ENCODE peak calls at places on chromosomes 3 and 15, in eight cellular contexts. One of them, this sample, is unnamed.

GRCh38 chr3:12536423-12536822 is 8.9 kb downstream of the MKRN2OS start:
- DNase-seq in GF-D8: no peak
- DNase-seq in natural killer cell: no peak
- DNase-seq in RWPE1: no peak
- DNase-seq in GM06990: no peak
- DNase-seq in stimulated activated CD8-positive, alpha-beta memory T cell treated with anti-CD3 and anti-CD28 coated beads, Interleukin-15, amount 100 ng/mL, for 24 hours: no peak
- DNase-seq in HEK293T: no peak
- DNase-seq in LoVo: no peak
- DNase-seq in this sample: no peak

GRCh38 chr15:95604634-95605036 is 725.9 kb upstream of the NR2F2 start:
- DNase-seq in GF-D8: no peak
- DNase-seq in natural killer cell: no peak
- DNase-seq in RWPE1: peak; percentile 4
- DNase-seq in GM06990: no peak
- DNase-seq in stimulated activated CD8-positive, alpha-beta memory T cell treated with anti-CD3 and anti-CD28 coated beads, Interleukin-15, amount 100 ng/mL, for 24 hours: no peak
- DNase-seq in HEK293T: no peak
- DNase-seq in LoVo: no peak
- DNase-seq in this sample: no peak

GRCh38 chr3:197407053-197407452 is 108.6 kb upstream of the DLG1 start:
- DNase-seq in GF-D8: no peak
- DNase-seq in natural killer cell: no peak
- DNase-seq in RWPE1: no peak
- DNase-seq in GM06990: no peak
- DNase-seq in stimulated activated CD8-positive, alpha-beta memory T cell treated with anti-CD3 and anti-CD28 coated beads, Interleukin-15, amount 100 ng/mL, for 24 hours: no peak
- DNase-seq in HEK293T: no peak
- DNase-seq in LoVo: no peak
- DNase-seq in this sample: no peak

GRCh38 chr3:12990781-12991480 is 82.3 kb downstream of the IQSEC1 start:
- DNase-seq in GF-D8: no peak
- DNase-seq in natural killer cell: no peak
- DNase-seq in RWPE1: no peak
- DNase-seq in GM06990: no peak
- DNase-seq in stimulated activated CD8-positive, alpha-beta memory T cell treated with anti-CD3 and anti-CD28 coated beads, Interleukin-15, amount 100 ng/mL, for 24 hours: no peak
- DNase-seq in HEK293T: no peak
- DNase-seq in LoVo: no peak
- DNase-seq in this sample: no peak

GRCh38 chr15:99409097-99409473 is 156.7 kb upstream of the MEF2A start:
- DNase-seq in GF-D8: peak; percentile 14
- DNase-seq in natural killer cell: no peak
- DNase-seq in RWPE1: peak; percentile 82
- DNase-seq in GM06990: no peak
- DNase-seq in stimulated activated CD8-positive, alpha-beta memory T cell treated with anti-CD3 and anti-CD28 coated beads, Interleukin-15, amount 100 ng/mL, for 24 hours: no peak
- DNase-seq in HEK293T: no peak
- DNase-seq in LoVo: peak; percentile 12
- DNase-seq in this sample: peak; percentile 76

GRCh38 chr3:155153242-155154186 is 73.4 kb downstream of the MME start:
- DNase-seq in GF-D8: no peak
- DNase-seq in natural killer cell: no peak
- DNase-seq in RWPE1: no peak
- DNase-seq in GM06990: no peak
- DNase-seq in stimulated activated CD8-positive, alpha-beta memory T cell treated with anti-CD3 and anti-CD28 coated beads, Interleukin-15, amount 100 ng/mL, for 24 hours: no peak
- DNase-seq in HEK293T: no peak
- DNase-seq in LoVo: no peak
- DNase-seq in this sample: no peak

GRCh38 chr3:12170207-12170606 is 11.5 kb upstream of the TIMP4 start:
- DNase-seq in GF-D8: peak; percentile 7
- DNase-seq in natural killer cell: no peak
- DNase-seq in RWPE1: no peak
- DNase-seq in GM06990: no peak
- DNase-seq in stimulated activated CD8-positive, alpha-beta memory T cell treated with anti-CD3 and anti-CD28 coated beads, Interleukin-15, amount 100 ng/mL, for 24 hours: no peak
- DNase-seq in HEK293T: no peak
- DNase-seq in LoVo: no peak
- DNase-seq in this sample: no peak

GRCh38 chr3:85576091-85576690 is 617.4 kb downstream of the CADM2 start:
- DNase-seq in GF-D8: peak; percentile 10
- DNase-seq in natural killer cell: no peak
- DNase-seq in RWPE1: peak; percentile 32
- DNase-seq in GM06990: no peak
- DNase-seq in stimulated activated CD8-positive, alpha-beta memory T cell treated with anti-CD3 and anti-CD28 coated beads, Interleukin-15, amount 100 ng/mL, for 24 hours: no peak
- DNase-seq in HEK293T: peak; percentile 49
- DNase-seq in LoVo: peak; percentile 66
- DNase-seq in this sample: peak; percentile 86

GRCh38 chr3:136189043-136189442 is 7.1 kb downstream of the MSL2 start:
- DNase-seq in GF-D8: no peak
- DNase-seq in natural killer cell: no peak
- DNase-seq in RWPE1: no peak
- DNase-seq in GM06990: no peak
- DNase-seq in stimulated activated CD8-positive, alpha-beta memory T cell treated with anti-CD3 and anti-CD28 coated beads, Interleukin-15, amount 100 ng/mL, for 24 hours: no peak
- DNase-seq in HEK293T: no peak
- DNase-seq in LoVo: no peak
- DNase-seq in this sample: no peak

GRCh38 chr3:180543877-180544276 is 58.1 kb upstream of the TTC14 start:
- DNase-seq in GF-D8: no peak
- DNase-seq in natural killer cell: no peak
- DNase-seq in RWPE1: no peak
- DNase-seq in GM06990: no peak
- DNase-seq in stimulated activated CD8-positive, alpha-beta memory T cell treated with anti-CD3 and anti-CD28 coated beads, Interleukin-15, amount 100 ng/mL, for 24 hours: no peak
- DNase-seq in HEK293T: no peak
- DNase-seq in LoVo: no peak
- DNase-seq in this sample: no peak

GRCh38 chr15:34616613-34617012 is 33.2 kb upstream of the GOLGA8B start:
- DNase-seq in GF-D8: no peak
- DNase-seq in natural killer cell: no peak
- DNase-seq in RWPE1: peak; percentile 36
- DNase-seq in GM06990: no peak
- DNase-seq in stimulated activated CD8-positive, alpha-beta memory T cell treated with anti-CD3 and anti-CD28 coated beads, Interleukin-15, amount 100 ng/mL, for 24 hours: no peak
- DNase-seq in HEK293T: peak; percentile 15
- DNase-seq in LoVo: no peak
- DNase-seq in this sample: no peak

GRCh38 chr3:135169651-135170050 is 374.6 kb downstream of the EPHB1 start:
- DNase-seq in GF-D8: no peak
- DNase-seq in natural killer cell: no peak
- DNase-seq in RWPE1: no peak
- DNase-seq in GM06990: no peak
- DNase-seq in stimulated activated CD8-positive, alpha-beta memory T cell treated with anti-CD3 and anti-CD28 coated beads, Interleukin-15, amount 100 ng/mL, for 24 hours: no peak
- DNase-seq in HEK293T: no peak
- DNase-seq in LoVo: no peak
- DNase-seq in this sample: peak; percentile 50

GRCh38 chr15:98035134-98035533 is 74.6 kb downstream of the ARRDC4 start:
- DNase-seq in GF-D8: no peak
- DNase-seq in natural killer cell: no peak
- DNase-seq in RWPE1: no peak
- DNase-seq in GM06990: no peak
- DNase-seq in stimulated activated CD8-positive, alpha-beta memory T cell treated with anti-CD3 and anti-CD28 coated beads, Interleukin-15, amount 100 ng/mL, for 24 hours: no peak
- DNase-seq in HEK293T: no peak
- DNase-seq in LoVo: no peak
- DNase-seq in this sample: no peak

GRCh38 chr3:127822836-127823589 is 698 bp upstream of the MGLL start:
- DNase-seq in GF-D8: no peak
- DNase-seq in natural killer cell: no peak
- DNase-seq in RWPE1: no peak
- DNase-seq in GM06990: peak; percentile 85
- DNase-seq in stimulated activated CD8-positive, alpha-beta memory T cell treated with anti-CD3 and anti-CD28 coated beads, Interleukin-15, amount 100 ng/mL, for 24 hours: no peak
- DNase-seq in HEK293T: peak; percentile 45
- DNase-seq in LoVo: no peak
- DNase-seq in this sample: peak; percentile 39

GRCh38 chr15:22810033-22810734 is 23.7 kb downstream of the NIPA1 start:
- DNase-seq in GF-D8: no peak
- DNase-seq in natural killer cell: no peak
- DNase-seq in RWPE1: no peak
- DNase-seq in GM06990: no peak
- DNase-seq in stimulated activated CD8-positive, alpha-beta memory T cell treated with anti-CD3 and anti-CD28 coated beads, Interleukin-15, amount 100 ng/mL, for 24 hours: no peak
- DNase-seq in HEK293T: no peak
- DNase-seq in LoVo: no peak
- DNase-seq in this sample: no peak

GRCh38 chr3:188792788-188793187 is 379.0 kb upstream of the TPRG1 start:
- DNase-seq in GF-D8: no peak
- DNase-seq in natural killer cell: no peak
- DNase-seq in RWPE1: no peak
- DNase-seq in GM06990: no peak
- DNase-seq in stimulated activated CD8-positive, alpha-beta memory T cell treated with anti-CD3 and anti-CD28 coated beads, Interleukin-15, amount 100 ng/mL, for 24 hours: no peak
- DNase-seq in HEK293T: peak; percentile 15
- DNase-seq in LoVo: no peak
- DNase-seq in this sample: peak; percentile 69

GRCh38 chr3:108588616-108589015 is 622 bp downstream of the CIP2A start:
- DNase-seq in GF-D8: peak; percentile 23
- DNase-seq in natural killer cell: no peak
- DNase-seq in RWPE1: no peak
- DNase-seq in GM06990: no peak
- DNase-seq in stimulated activated CD8-positive, alpha-beta memory T cell treated with anti-CD3 and anti-CD28 coated beads, Interleukin-15, amount 100 ng/mL, for 24 hours: no peak
- DNase-seq in HEK293T: no peak
- DNase-seq in LoVo: no peak
- DNase-seq in this sample: no peak

GRCh38 chr15:69893863-69894262 is 203.9 kb downstream of the TLE3 start:
- DNase-seq in GF-D8: no peak
- DNase-seq in natural killer cell: no peak
- DNase-seq in RWPE1: no peak
- DNase-seq in GM06990: no peak
- DNase-seq in stimulated activated CD8-positive, alpha-beta memory T cell treated with anti-CD3 and anti-CD28 coated beads, Interleukin-15, amount 100 ng/mL, for 24 hours: no peak
- DNase-seq in HEK293T: peak; percentile 27
- DNase-seq in LoVo: no peak
- DNase-seq in this sample: peak; percentile 74

GRCh38 chr15:93179072-93179471 is 90.1 kb upstream of the RGMA start:
- DNase-seq in GF-D8: no peak
- DNase-seq in natural killer cell: no peak
- DNase-seq in RWPE1: no peak
- DNase-seq in GM06990: no peak
- DNase-seq in stimulated activated CD8-positive, alpha-beta memory T cell treated with anti-CD3 and anti-CD28 coated beads, Interleukin-15, amount 100 ng/mL, for 24 hours: no peak
- DNase-seq in HEK293T: no peak
- DNase-seq in LoVo: peak; percentile 60
- DNase-seq in this sample: no peak

GRCh38 chr3:50120364-50121095 is 31.8 kb downstream of the RBM5 start:
- DNase-seq in GF-D8: no peak
- DNase-seq in natural killer cell: no peak
- DNase-seq in RWPE1: no peak
- DNase-seq in GM06990: no peak
- DNase-seq in stimulated activated CD8-positive, alpha-beta memory T cell treated with anti-CD3 and anti-CD28 coated beads, Interleukin-15, amount 100 ng/mL, for 24 hours: no peak
- DNase-seq in HEK293T: no peak
- DNase-seq in LoVo: no peak
- DNase-seq in this sample: no peak

GRCh38 chr15:85955501-85956391 is 123.9 kb upstream of the AGBL1 start:
- DNase-seq in GF-D8: no peak
- DNase-seq in natural killer cell: no peak
- DNase-seq in RWPE1: no peak
- DNase-seq in GM06990: peak; percentile 52
- DNase-seq in stimulated activated CD8-positive, alpha-beta memory T cell treated with anti-CD3 and anti-CD28 coated beads, Interleukin-15, amount 100 ng/mL, for 24 hours: no peak
- DNase-seq in HEK293T: no peak
- DNase-seq in LoVo: peak; percentile 20
- DNase-seq in this sample: no peak

GRCh38 chr3:58210761-58211477 is at the start of gene DNASE1L3:
- DNase-seq in GF-D8: no peak
- DNase-seq in natural killer cell: no peak
- DNase-seq in RWPE1: no peak
- DNase-seq in GM06990: no peak
- DNase-seq in stimulated activated CD8-positive, alpha-beta memory T cell treated with anti-CD3 and anti-CD28 coated beads, Interleukin-15, amount 100 ng/mL, for 24 hours: no peak
- DNase-seq in HEK293T: no peak
- DNase-seq in LoVo: no peak
- DNase-seq in this sample: no peak

GRCh38 chr3:5423523-5423922 is 236.0 kb downstream of the EDEM1 start:
- DNase-seq in GF-D8: no peak
- DNase-seq in natural killer cell: no peak
- DNase-seq in RWPE1: no peak
- DNase-seq in GM06990: no peak
- DNase-seq in stimulated activated CD8-positive, alpha-beta memory T cell treated with anti-CD3 and anti-CD28 coated beads, Interleukin-15, amount 100 ng/mL, for 24 hours: no peak
- DNase-seq in HEK293T: no peak
- DNase-seq in LoVo: no peak
- DNase-seq in this sample: no peak

GRCh38 chr3:123072564-123072963 is 5.7 kb downstream of the PDIA5 start:
- DNase-seq in GF-D8: no peak
- DNase-seq in natural killer cell: no peak
- DNase-seq in RWPE1: no peak
- DNase-seq in GM06990: no peak
- DNase-seq in stimulated activated CD8-positive, alpha-beta memory T cell treated with anti-CD3 and anti-CD28 coated beads, Interleukin-15, amount 100 ng/mL, for 24 hours: no peak
- DNase-seq in HEK293T: no peak
- DNase-seq in LoVo: no peak
- DNase-seq in this sample: no peak

GRCh38 chr15:28984421-28985375 is 98.9 kb downstream of the APBA2 start:
- DNase-seq in GF-D8: no peak
- DNase-seq in natural killer cell: no peak
- DNase-seq in RWPE1: no peak
- DNase-seq in GM06990: no peak
- DNase-seq in stimulated activated CD8-positive, alpha-beta memory T cell treated with anti-CD3 and anti-CD28 coated beads, Interleukin-15, amount 100 ng/mL, for 24 hours: no peak
- DNase-seq in HEK293T: no peak
- DNase-seq in LoVo: no peak
- DNase-seq in this sample: peak; percentile 86

GRCh38 chr15:42986693-42987342 is 66.2 kb upstream of the TTBK2 start:
- DNase-seq in GF-D8: no peak
- DNase-seq in natural killer cell: no peak
- DNase-seq in RWPE1: no peak
- DNase-seq in GM06990: no peak
- DNase-seq in stimulated activated CD8-positive, alpha-beta memory T cell treated with anti-CD3 and anti-CD28 coated beads, Interleukin-15, amount 100 ng/mL, for 24 hours: no peak
- DNase-seq in HEK293T: no peak
- DNase-seq in LoVo: no peak
- DNase-seq in this sample: no peak

GRCh38 chr3:64072111-64072510 is 48.8 kb upstream of the PSMD6 start:
- DNase-seq in GF-D8: no peak
- DNase-seq in natural killer cell: no peak
- DNase-seq in RWPE1: no peak
- DNase-seq in GM06990: no peak
- DNase-seq in stimulated activated CD8-positive, alpha-beta memory T cell treated with anti-CD3 and anti-CD28 coated beads, Interleukin-15, amount 100 ng/mL, for 24 hours: no peak
- DNase-seq in HEK293T: no peak
- DNase-seq in LoVo: no peak
- DNase-seq in this sample: no peak

GRCh38 chr3:22713936-22714335 is 489.2 kb upstream of the UBE2E2 start:
- DNase-seq in GF-D8: peak; percentile 1
- DNase-seq in natural killer cell: no peak
- DNase-seq in RWPE1: peak; percentile 74
- DNase-seq in GM06990: no peak
- DNase-seq in stimulated activated CD8-positive, alpha-beta memory T cell treated with anti-CD3 and anti-CD28 coated beads, Interleukin-15, amount 100 ng/mL, for 24 hours: no peak
- DNase-seq in HEK293T: no peak
- DNase-seq in LoVo: peak; percentile 46
- DNase-seq in this sample: no peak

GRCh38 chr15:44535509-44536297 is 1.2 kb upstream of the EIF3J start:
- DNase-seq in GF-D8: no peak
- DNase-seq in natural killer cell: no peak
- DNase-seq in RWPE1: peak; percentile 19
- DNase-seq in GM06990: peak; percentile 11
- DNase-seq in stimulated activated CD8-positive, alpha-beta memory T cell treated with anti-CD3 and anti-CD28 coated beads, Interleukin-15, amount 100 ng/mL, for 24 hours: no peak
- DNase-seq in HEK293T: no peak
- DNase-seq in LoVo: peak; percentile 34
- DNase-seq in this sample: peak; percentile 26